ENCODE peak calls at places on chromosomes 7 and 10, in five cellular contexts. O is progenitor cell of endocrine pancreas; C is foreskin keratinocyte; Z is uterus; D is effector memory CD8-positive, alpha-beta T cell. R is an unnamed sample.

GRCh38 chr10:12444981-12445700 is 95.8 kb downstream of the CAMK1D start:
- DNase-seq in O (no peak), C (no peak), Z (no peak), D (no peak), R (no peak)

GRCh38 chr10:18713077-18713476 is 53.8 kb downstream of the ARL5B start:
- DNase-seq in O (no peak), C (peak), Z (no peak), D (no peak), R (no peak)

GRCh38 chr7:133139350-133139749 is 57.5 kb upstream of the CHCHD3 start:
- DNase-seq in O (peak), C (peak), Z (no peak), D (no peak), R (no peak)

GRCh38 chr7:130521552-130521951 is 29.7 kb downstream of the MEST start:
- DNase-seq in O (no peak), C (no peak), Z (no peak), D (no peak), R (no peak)

GRCh38 chr7:16028103-16028502 is 341.6 kb upstream of the MEOX2 start:
- DNase-seq in O (no peak), C (peak), Z (no peak), D (no peak), R (no peak)

GRCh38 chr7:44288811-44289340 is 36.5 kb downstream of the CAMK2B start:
- DNase-seq in O (peak), C (no peak), Z (peak), D (no peak), R (no peak)

GRCh38 chr10:73591935-73592699 is 975 bp upstream of the USP54 start:
- DNase-seq in O (peak), C (no peak), Z (peak), D (no peak), R (no peak)

GRCh38 chr10:70508912-70509366 is 30.4 kb downstream of the PALD1 start:
- DNase-seq in O (no peak), C (no peak), Z (peak), D (no peak), R (no peak)

GRCh38 chr10:58326967-58327381 is 7.8 kb upstream of the UBE2D1 start:
- DNase-seq in O (no peak), C (peak), Z (peak), D (no peak), R (no peak)

GRCh38 chr7:2196381-2197378 is 36.1 kb downstream of the MAD1L1 start:
- DNase-seq in O (no peak), C (no peak), Z (no peak), D (no peak), R (no peak)

GRCh38 chr7:30906014-30906413 is 5.6 kb upstream of the AQP1 start:
- DNase-seq in O (no peak), C (no peak), Z (no peak), D (no peak), R (no peak)

GRCh38 chr7:2309889-2310331 is 4.3 kb downstream of the SNX8 start:
- DNase-seq in O (no peak), C (peak), Z (no peak), D (no peak), R (no peak)

GRCh38 chr7:109206196-109206595 is 636.5 kb downstream of the DNAJB9 start:
- DNase-seq in O (no peak), C (no peak), Z (no peak), D (no peak), R (no peak)

GRCh38 chr7:81470084-81470723 is 299.6 kb downstream of the HGF start:
- DNase-seq in O (peak), C (peak), Z (peak), D (no peak), R (no peak)

GRCh38 chr7:77427996-77428603 is 12.0 kb upstream of the GSAP start:
- DNase-seq in O (no peak), C (no peak), Z (no peak), D (no peak), R (no peak)

GRCh38 chr10:5639066-5639465 is 27.3 kb downstream of the ASB13 start:
- DNase-seq in O (no peak), C (no peak), Z (no peak), D (no peak), R (no peak)

GRCh38 chr7:68544851-68545250 is 1053.4 kb upstream of the AUTS2 start:
- DNase-seq in O (no peak), C (no peak), Z (no peak), D (no peak), R (no peak)

GRCh38 chr10:47374611-47375536 is 9.2 kb downstream of the ZNF488 start:
- DNase-seq in O (no peak), C (no peak), Z (no peak), D (no peak), R (no peak)

GRCh38 chr7:111232249-111233084 is 141.5 kb downstream of the LRRN3 start:
- DNase-seq in O (no peak), C (peak), Z (no peak), D (no peak), R (no peak)

GRCh38 chr10:76033457-76034196 is 602.2 kb downstream of the LRMDA start:
- DNase-seq in O (no peak), C (no peak), Z (peak), D (no peak), R (no peak)

GRCh38 chr7:157773361-157773760 is 436.6 kb downstream of the DNAJB6 start:
- DNase-seq in O (no peak), C (no peak), Z (no peak), D (no peak), R (no peak)

GRCh38 chr10:77281719-77282118 is 355.9 kb downstream of the KCNMA1 start:
- DNase-seq in O (no peak), C (no peak), Z (no peak), D (peak), R (no peak)

GRCh38 chr10:112711366-112711765 is 238.7 kb upstream of the TCF7L2 start:
- DNase-seq in O (no peak), C (no peak), Z (no peak), D (no peak), R (no peak)

GRCh38 chr7:20698469-20698868 is 83.0 kb downstream of the ABCB5 start:
- DNase-seq in O (no peak), C (no peak), Z (no peak), D (no peak), R (no peak)